ENCODE peak calls at places on chromosomes 11 and 22, in eight cellular contexts. X is left ventricle myocardium superior, I is cardiac fibroblast, R is NCI-H460, H is mesendoderm, O is T-helper 9 cell, M is activated B cell treated with CpG ODN at 0.5 μM for 24 hours, J is cerebellum. W is an unnamed sample.

GRCh38 chr11:6757373-6757967 is 14.3 kb downstream of the OR2AG2 start:
- DNase-seq in J (peak; percentile 53), I (peak; percentile 76), H (peak; percentile 73), X (no peak), R (peak; percentile 27), O (peak; percentile 38), M (no peak), W (peak; percentile 51)

GRCh38 chr22:28411125-28411524 is 268.5 kb downstream of the TTC28 start:
- DNase-seq in J (no peak), R (no peak), O (no peak), H (no peak), X (no peak), I (no peak), M (no peak), W (no peak)

GRCh38 chr11:17845431-17845881 is 110.9 kb downstream of the KCNC1 start:
- DNase-seq in R (no peak), X (no peak), I (peak; percentile 53), M (no peak), H (no peak), J (no peak), O (no peak), W (peak; percentile 24)

GRCh38 chr22:47484960-47485571 is 722.6 kb downstream of the TBC1D22A start:
- DNase-seq in H (no peak), M (no peak), J (no peak), R (no peak), I (no peak), O (no peak), X (no peak), W (no peak)

GRCh38 chr22:39207141-39208012 is 37.4 kb downstream of the PDGFB start:
- DNase-seq in I (peak; percentile 65), H (no peak), M (no peak), O (no peak), R (no peak), X (no peak), J (no peak), W (peak; percentile 75)

GRCh38 chr11:72113170-72113808 is 794 bp upstream of the ANAPC15 start:
- DNase-seq in J (no peak), X (no peak), R (no peak), I (peak; percentile 28), O (no peak), H (no peak), M (no peak), W (peak; percentile 26)

GRCh38 chr11:100619484-100619883 is 67.6 kb upstream of the ARHGAP42 start:
- DNase-seq in M (no peak), O (no peak), J (no peak), H (peak; percentile 61), I (peak; percentile 67), X (no peak), R (no peak), W (peak; percentile 0)

GRCh38 chr11:132595711-132596111 is 936.6 kb downstream of the OPCML start:
- DNase-seq in M (no peak), X (no peak), O (no peak), I (peak; percentile 43), J (peak; percentile 33), H (no peak), R (no peak), W (peak; percentile 21)

GRCh38 chr22:26674211-26675190 is 17.1 kb downstream of the MIAT start:
- DNase-seq in J (no peak), I (no peak), M (no peak), H (no peak), X (no peak), R (no peak), O (no peak), W (no peak)

GRCh38 chr11:68471360-68472340 is 11.1 kb downstream of the PPP6R3 start:
- DNase-seq in I (peak; percentile 85), J (no peak), H (no peak), O (peak; percentile 26), X (no peak), R (no peak), M (no peak), W (peak; percentile 86)

GRCh38 chr11:34331329-34331728 is 26.5 kb downstream of the ABTB2 start:
- DNase-seq in O (no peak), M (no peak), X (no peak), H (no peak), R (no peak), I (peak; percentile 67), J (no peak), W (peak; percentile 83)

GRCh38 chr11:313787-314547 is at the start of gene IFITM1:
- DNase-seq in X (peak; percentile 42), I (peak; percentile 62), M (peak; percentile 42), R (no peak), J (no peak), O (peak; percentile 51), H (peak; percentile 89), W (peak; percentile 22)

GRCh38 chr11:117152066-117152465 is 8.0 kb downstream of the PAFAH1B2 start:
- DNase-seq in I (no peak), M (no peak), O (no peak), J (no peak), R (no peak), X (no peak), H (no peak), W (no peak)

GRCh38 chr22:34001701-34002466 is 81.6 kb upstream of the LARGE1 start:
- DNase-seq in J (no peak), H (no peak), O (no peak), X (no peak), M (no peak), R (no peak), I (no peak), W (no peak)

GRCh38 chr22:49072996-49073645 is 754.6 kb downstream of the BRD1 start:
- DNase-seq in X (no peak), I (no peak), R (no peak), O (no peak), H (no peak), M (no peak), J (no peak), W (no peak)

GRCh38 chr11:118530683-118531596 is at the start of gene TMEM25:
- DNase-seq in H (peak; percentile 79), O (peak; percentile 57), I (peak; percentile 29), J (peak; percentile 86), X (peak; percentile 77), R (no peak), M (peak; percentile 71), W (no peak)

GRCh38 chr11:78038697-78039313 is 15.7 kb upstream of the KCTD14 start:
- DNase-seq in J (no peak), M (no peak), O (no peak), H (no peak), X (no peak), R (no peak), I (peak; percentile 29), W (peak; percentile 46)

GRCh38 chr11:11010624-11011127 is 152.8 kb upstream of the ZBED5 start:
- DNase-seq in H (peak; percentile 81), O (no peak), X (peak; percentile 65), M (no peak), J (no peak), I (peak; percentile 18), R (no peak), W (peak; percentile 30)

GRCh38 chr11:116833816-116834534 is 3.4 kb downstream of the APOA1 start:
- DNase-seq in J (no peak), H (no peak), R (no peak), M (no peak), O (no peak), X (no peak), I (no peak), W (no peak)

W was measured in A172.